ENCODE peak calls at places on chromosomes 4 and X, in six cellular contexts. One of them, this sample, is unnamed.
A peak's percentile ranks its signal among the peaks of the same experiment; 100 is the strongest.

GRCh38 chr4:155590751-155591150 is 75.9 kb upstream of the GUCY1A1 start:
- DNase-seq in astrocyte of the spinal cord: no peak
- DNase-seq in kidney tubule cell: no peak
- DNase-seq in WTC11: no peak
- DNase-seq in choroid plexus epithelial cell: no peak
- DNase-seq in suprapubic skin: no peak
- DNase-seq in this sample: no peak

GRCh38 chrX:10286195-10286594 is 129.4 kb downstream of the CLCN4 start:
- DNase-seq in astrocyte of the spinal cord: no peak
- DNase-seq in suprapubic skin: no peak
- DNase-seq in WTC11: no peak
- DNase-seq in kidney tubule cell: no peak
- DNase-seq in choroid plexus epithelial cell: no peak
- DNase-seq in this sample: no peak

GRCh38 chr4:3471886-3472285 is 8.8 kb downstream of the DOK7 start:
- DNase-seq in astrocyte of the spinal cord: no peak
- DNase-seq in kidney tubule cell: no peak
- DNase-seq in choroid plexus epithelial cell: no peak
- DNase-seq in WTC11: no peak
- DNase-seq in suprapubic skin: no peak
- DNase-seq in this sample: no peak

GRCh38 chr4:168384437-168385141 is 66.0 kb upstream of the DDX60 start:
- DNase-seq in astrocyte of the spinal cord: no peak
- DNase-seq in WTC11: no peak
- DNase-seq in choroid plexus epithelial cell: no peak
- DNase-seq in kidney tubule cell: peak; percentile 43
- DNase-seq in suprapubic skin: no peak
- DNase-seq in this sample: no peak

GRCh38 chr4:57475424-57475823 is 365.2 kb upstream of the IGFBP7 start:
- DNase-seq in choroid plexus epithelial cell: no peak
- DNase-seq in astrocyte of the spinal cord: no peak
- DNase-seq in suprapubic skin: no peak
- DNase-seq in kidney tubule cell: no peak
- DNase-seq in WTC11: no peak
- DNase-seq in this sample: no peak

GRCh38 chr4:87465739-87466366 is 43.5 kb downstream of the NUDT9 start:
- DNase-seq in suprapubic skin: no peak
- DNase-seq in kidney tubule cell: peak; percentile 57
- DNase-seq in choroid plexus epithelial cell: peak; percentile 81
- DNase-seq in astrocyte of the spinal cord: peak; percentile 64
- DNase-seq in WTC11: no peak
- DNase-seq in this sample: no peak

GRCh38 chr4:117400039-117400835 is 314.9 kb upstream of the TRAM1L1 start:
- DNase-seq in kidney tubule cell: peak; percentile 87
- DNase-seq in WTC11: no peak
- DNase-seq in suprapubic skin: no peak
- DNase-seq in astrocyte of the spinal cord: peak; percentile 89
- DNase-seq in choroid plexus epithelial cell: peak; percentile 83
- DNase-seq in this sample: no peak

GRCh38 chrX:115324194-115324593 is 34.7 kb downstream of the LUZP4 start:
- DNase-seq in astrocyte of the spinal cord: peak; percentile 26
- DNase-seq in kidney tubule cell: peak; percentile 2
- DNase-seq in suprapubic skin: no peak
- DNase-seq in choroid plexus epithelial cell: peak; percentile 36
- DNase-seq in WTC11: no peak
- DNase-seq in this sample: no peak

This sample was measured in ecto neural progenitor cell.